ENCODE peak calls at places on chromosomes 2 and 18, in ten cellular contexts. R, Q, B, U, W, K, V, I, G and P are unnamed samples.

GRCh38 chr2:232483296-232483922 is 4.2 kb downstream of the ECEL1 start:
- DNase-seq in R (no peak), Q (peak), B (no peak), U (no peak), W (no peak), K (no peak), V (no peak), I (no peak), G (no peak), P (no peak)

GRCh38 chr2:159285929-159286708 is at the start of gene WDSUB1:
- DNase-seq in R (peak), Q (peak), B (peak), U (peak), W (peak), K (peak), V (peak), I (peak), G (peak), P (peak)

GRCh38 chr2:235373171-235373570 is 120.7 kb upstream of the AGAP1 start:
- DNase-seq in R (no peak), Q (no peak), B (no peak), U (no peak), W (no peak), K (no peak), V (no peak), I (no peak), G (no peak), P (no peak)

GRCh38 chr2:99602475-99602874 is 112.7 kb upstream of the REV1 start:
- DNase-seq in R (no peak), Q (no peak), B (no peak), U (no peak), W (no peak), K (peak), V (peak), I (no peak), G (no peak), P (no peak)

GRCh38 chr2:37189452-37190153 is 1.1 kb upstream of the SULT6B1 start:
- DNase-seq in R (no peak), Q (no peak), B (peak), U (no peak), W (no peak), K (peak), V (peak), I (no peak), G (peak), P (peak)

GRCh38 chr2:241063093-241063551 is 39.0 kb downstream of the MTERF4 start:
- DNase-seq in R (no peak), Q (no peak), B (no peak), U (no peak), W (peak), K (no peak), V (peak), I (no peak), G (no peak), P (no peak)

GRCh38 chr2:158458617-158458920 is 1.8 kb downstream of the PKP4 start:
- DNase-seq in R (no peak), Q (no peak), B (no peak), U (peak), W (no peak), K (no peak), V (no peak), I (no peak), G (no peak), P (no peak)

GRCh38 chr18:7921938-7922587 is 354.9 kb downstream of the PTPRM start:
- DNase-seq in R (no peak), Q (no peak), B (no peak), U (no peak), W (no peak), K (peak), V (peak), I (no peak), G (no peak), P (no peak)

GRCh38 chr2:9693138-9693520 is 62.3 kb upstream of the YWHAQ start:
- DNase-seq in R (no peak), Q (no peak), B (no peak), U (no peak), W (no peak), K (peak), V (peak), I (no peak), G (peak), P (no peak)

GRCh38 chr2:240989451-240990265 is 8.8 kb upstream of the SNED1 start:
- DNase-seq in R (no peak), Q (peak), B (peak), U (no peak), W (peak), K (peak), V (no peak), I (no peak), G (peak), P (peak)

GRCh38 chr2:17539596-17539992 is 902 bp upstream of the VSNL1 start:
- DNase-seq in R (no peak), Q (peak), B (peak), U (no peak), W (peak), K (peak), V (peak), I (no peak), G (no peak), P (peak)

GRCh38 chr2:64612575-64613195 is 41.0 kb downstream of the SERTAD2 start:
- DNase-seq in R (no peak), Q (no peak), B (peak), U (no peak), W (no peak), K (no peak), V (no peak), I (no peak), G (no peak), P (no peak)

GRCh38 chr18:48336332-48336731 is 72.9 kb downstream of the ZBTB7C start:
- DNase-seq in R (no peak), Q (no peak), B (no peak), U (no peak), W (no peak), K (no peak), V (peak), I (no peak), G (no peak), P (no peak)

GRCh38 chr2:12980817-12981216 is 264.1 kb downstream of the TRIB2 start:
- DNase-seq in R (no peak), Q (no peak), B (no peak), U (no peak), W (no peak), K (no peak), V (no peak), I (no peak), G (no peak), P (no peak)

GRCh38 chr2:46298522-46299351 is 1.5 kb downstream of the EPAS1 start:
- DNase-seq in R (no peak), Q (peak), B (peak), U (peak), W (peak), K (peak), V (peak), I (peak), G (peak), P (peak)

GRCh38 chr2:217937446-217937845 is 65.3 kb downstream of the TNS1 start:
- DNase-seq in R (no peak), Q (no peak), B (no peak), U (no peak), W (no peak), K (peak), V (no peak), I (no peak), G (no peak), P (no peak)

GRCh38 chr2:164542584-164543021 is 78.7 kb downstream of the GRB14 start:
- DNase-seq in R (no peak), Q (no peak), B (no peak), U (no peak), W (no peak), K (peak), V (no peak), I (peak), G (no peak), P (no peak)

GRCh38 chr2:159651884-159652283 is 35.5 kb upstream of the BAZ2B start:
- DNase-seq in R (no peak), Q (no peak), B (no peak), U (no peak), W (no peak), K (no peak), V (no peak), I (no peak), G (no peak), P (no peak)

GRCh38 chr2:68813596-68813995 is 57.6 kb downstream of the BMP10 start:
- DNase-seq in R (no peak), Q (no peak), B (no peak), U (no peak), W (no peak), K (no peak), V (no peak), I (no peak), G (no peak), P (no peak)

GRCh38 chr18:6836331-6836730 is 106.8 kb downstream of the ARHGAP28 start:
- DNase-seq in R (no peak), Q (no peak), B (no peak), U (no peak), W (no peak), K (peak), V (no peak), I (no peak), G (no peak), P (no peak)

GRCh38 chr2:156343096-156343939 is 10.8 kb upstream of the NR4A2 start:
- DNase-seq in R (no peak), Q (no peak), B (no peak), U (peak), W (no peak), K (no peak), V (no peak), I (peak), G (no peak), P (no peak)

GRCh38 chr2:238339814-238340213 is 19.5 kb downstream of the TRAF3IP1 start:
- DNase-seq in R (no peak), Q (no peak), B (peak), U (no peak), W (no peak), K (no peak), V (no peak), I (no peak), G (no peak), P (no peak)

GRCh38 chr2:216341151-216341550 is 31.1 kb downstream of the MARCHF4 start:
- DNase-seq in R (no peak), Q (no peak), B (no peak), U (no peak), W (no peak), K (peak), V (peak), I (peak), G (no peak), P (no peak)

GRCh38 chr18:24115628-24116027 is 23.2 kb upstream of the CABYR start:
- DNase-seq in R (no peak), Q (no peak), B (no peak), U (no peak), W (no peak), K (no peak), V (no peak), I (no peak), G (peak), P (no peak)

GRCh38 chr2:28269019-28269784 is 123.5 kb upstream of the FOSL2 start:
- DNase-seq in R (no peak), Q (no peak), B (no peak), U (no peak), W (no peak), K (peak), V (no peak), I (peak), G (no peak), P (no peak)

GRCh38 chr2:142876423-142876822 is 1.0 kb upstream of the KYNU start:
- DNase-seq in R (no peak), Q (no peak), B (no peak), U (no peak), W (no peak), K (no peak), V (no peak), I (no peak), G (peak), P (no peak)

GRCh38 chr2:36549063-36549662 is 48.8 kb downstream of the FEZ2 start:
- DNase-seq in R (no peak), Q (no peak), B (no peak), U (no peak), W (no peak), K (no peak), V (no peak), I (no peak), G (no peak), P (no peak)

GRCh38 chr18:56565596-56566355 is 72.6 kb downstream of the TXNL1 start:
- DNase-seq in R (no peak), Q (no peak), B (no peak), U (no peak), W (no peak), K (no peak), V (peak), I (no peak), G (peak), P (no peak)

GRCh38 chr2:136332436-136333095 is 214.6 kb upstream of the CXCR4 start:
- DNase-seq in R (no peak), Q (no peak), B (no peak), U (no peak), W (no peak), K (no peak), V (no peak), I (peak), G (no peak), P (no peak)

GRCh38 chr2:37809525-37809924 is 115.6 kb upstream of the RMDN2 start:
- DNase-seq in R (no peak), Q (no peak), B (peak), U (peak), W (peak), K (peak), V (peak), I (no peak), G (peak), P (peak)

GRCh38 chr18:6793986-6794385 is 64.5 kb downstream of the ARHGAP28 start:
- DNase-seq in R (no peak), Q (no peak), B (no peak), U (no peak), W (no peak), K (no peak), V (no peak), I (no peak), G (no peak), P (no peak)

GRCh38 chr18:26227051-26227672 is 917 bp downstream of the TAF4B start:
- DNase-seq in R (no peak), Q (no peak), B (peak), U (no peak), W (no peak), K (peak), V (no peak), I (peak), G (no peak), P (peak)

GRCh38 chr18:56815926-56816325 is 164.8 kb downstream of the WDR7 start:
- DNase-seq in R (no peak), Q (no peak), B (no peak), U (no peak), W (no peak), K (no peak), V (no peak), I (no peak), G (peak), P (no peak)

GRCh38 chr2:38498039-38498438 is 104.7 kb downstream of the HNRNPLL start:
- DNase-seq in R (no peak), Q (peak), B (no peak), U (peak), W (no peak), K (no peak), V (no peak), I (peak), G (peak), P (no peak)

GRCh38 chr2:235676536-235676799 is 182.6 kb downstream of the AGAP1 start:
- DNase-seq in R (no peak), Q (no peak), B (no peak), U (no peak), W (no peak), K (no peak), V (no peak), I (no peak), G (no peak), P (no peak)

GRCh38 chr18:22032392-22032961 is 136.9 kb upstream of the GATA6 start:
- DNase-seq in R (no peak), Q (no peak), B (no peak), U (no peak), W (no peak), K (peak), V (peak), I (no peak), G (no peak), P (peak)

GRCh38 chr2:67567866-67568265 is 170.7 kb downstream of the ETAA1 start:
- DNase-seq in R (no peak), Q (no peak), B (no peak), U (no peak), W (no peak), K (no peak), V (peak), I (no peak), G (no peak), P (no peak)